ENCODE peak calls at places on chromosome 2, in nine cellular contexts. G is left lung; X is AG10803; H is fibroblast of the conjunctiva; Z is brain pericyte; U is EH; T is progenitor cell of endocrine pancreas; V is NAMALWA; L is activated CD4-positive, alpha-beta T cell treated with anti-CD3 and anti-CD28 coated beads, Interleukin-2, amount 50 U/mL, for 24 hours. A is an unnamed sample.

GRCh38 chr2:81523344-81523743 is 1218.8 kb upstream of the LRRTM1 start:
- DNase-seq in U (no peak), G (no peak), T (no peak), H (no peak), V (no peak), X (no peak), Z (no peak), L (no peak), A (peak)

GRCh38 chr2:95356821-95357700 is 45.4 kb upstream of the FAHD2A start:
- DNase-seq in H (no peak), V (no peak), T (no peak), G (peak), U (no peak), Z (no peak), X (no peak), L (no peak), A (no peak)

GRCh38 chr2:198238429-198238828 is 434.0 kb downstream of the PLCL1 start:
- DNase-seq in Z (no peak), X (no peak), G (no peak), L (no peak), U (no peak), T (no peak), V (no peak), H (no peak), A (no peak)

GRCh38 chr2:229679393-229680125 is 34.8 kb downstream of the DNER start:
- DNase-seq in Z (no peak), L (no peak), H (no peak), X (no peak), T (no peak), V (no peak), U (peak), G (no peak), A (no peak)

GRCh38 chr2:219557320-219557719 is 13.5 kb downstream of the TMEM198 start:
- DNase-seq in L (no peak), T (no peak), H (no peak), G (peak), V (no peak), U (no peak), Z (no peak), X (no peak), A (no peak)

GRCh38 chr2:98388601-98389247 is 42.5 kb downstream of the CNGA3 start:
- DNase-seq in L (no peak), X (no peak), V (no peak), Z (no peak), G (no peak), T (no peak), U (no peak), H (no peak), A (no peak)

GRCh38 chr2:195404650-195405049 is 252.4 kb upstream of the SLC39A10 start:
- DNase-seq in L (no peak), T (no peak), V (no peak), U (peak), Z (no peak), X (peak), G (no peak), H (no peak), A (peak)

GRCh38 chr2:213934560-213934959 is 476.3 kb upstream of the VWC2L start:
- DNase-seq in U (peak), G (no peak), T (no peak), V (peak), L (no peak), X (peak), Z (no peak), H (peak), A (peak)

GRCh38 chr2:233458031-233458610 is 103.8 kb downstream of the DGKD start:
- DNase-seq in Z (no peak), L (no peak), G (peak), H (no peak), T (no peak), U (no peak), V (no peak), X (no peak), A (no peak)

GRCh38 chr2:225113356-225114015 is 71.2 kb upstream of the DOCK10 start:
- DNase-seq in L (no peak), U (peak), V (no peak), Z (no peak), T (no peak), X (peak), G (no peak), H (no peak), A (no peak)

GRCh38 chr2:223613017-223613950 is 11.1 kb upstream of the SCG2 start:
- DNase-seq in U (peak), V (no peak), H (peak), T (peak), G (peak), L (no peak), X (peak), Z (peak), A (peak)

GRCh38 chr2:105744091-105744908 is 412 bp upstream of the NCK2 start:
- DNase-seq in L (no peak), V (peak), U (peak), G (peak), Z (no peak), X (peak), T (peak), H (no peak), A (peak)

GRCh38 chr2:240596080-240596460 is 9.5 kb downstream of the CAPN10 start:
- DNase-seq in T (no peak), G (peak), V (no peak), Z (no peak), L (no peak), X (no peak), H (no peak), U (no peak), A (no peak)

GRCh38 chr2:201680743-201681142 is 17.7 kb downstream of the MPP4 start:
- DNase-seq in G (no peak), X (no peak), L (no peak), T (peak), U (peak), V (peak), Z (no peak), H (no peak), A (peak)

GRCh38 chr2:3316456-3317276 is 61.0 kb downstream of the EIPR1 start:
- DNase-seq in G (no peak), H (no peak), Z (no peak), L (no peak), X (no peak), U (no peak), T (no peak), V (no peak), A (no peak)

GRCh38 chr2:70771446-70771845 is 3.4 kb upstream of the ADD2 start:
- DNase-seq in H (no peak), L (no peak), U (no peak), Z (no peak), T (no peak), G (no peak), V (no peak), X (no peak), A (no peak)

GRCh38 chr2:118738524-118739308 is 108.7 kb downstream of the EN1 start:
- DNase-seq in Z (peak), L (no peak), H (peak), G (no peak), U (peak), T (no peak), X (peak), V (no peak), A (peak)

GRCh38 chr2:57549642-57550102 is 496.9 kb upstream of the VRK2 start:
- DNase-seq in X (no peak), T (no peak), H (no peak), Z (no peak), G (no peak), V (peak), L (no peak), U (peak), A (peak)